ENCODE peak calls at places on chromosomes 16 and 17, in ten cellular contexts. B is fibroblast of mammary gland, X is lower leg skin, Z is cardiac fibroblast, G is Calu3, E is cardiac muscle cell, A is WTC11, H is AG10803, V is A549, L is body of pancreas. R is an unnamed sample.

GRCh38 chr17:79811036-79811887 is 14.4 kb upstream of the CBX8 start:
- DNase-seq in X (no peak), B (no peak), L (peak), Z (no peak), H (no peak), A (no peak), V (peak), G (peak), E (no peak), R (peak)

GRCh38 chr17:35286120-35286781 is 43.4 kb downstream of the SLFN5 start:
- DNase-seq in G (no peak), E (peak), V (no peak), A (no peak), Z (peak), X (no peak), B (no peak), L (no peak), H (no peak), R (peak)

GRCh38 chr16:87238371-87238715 is 78.8 kb downstream of the C16orf95 start:
- DNase-seq in L (no peak), G (no peak), A (no peak), H (no peak), V (no peak), B (no peak), X (no peak), Z (no peak), E (no peak), R (no peak)

GRCh38 chr17:28908640-28909098 is 5.8 kb upstream of the DHRS13 start:
- DNase-seq in V (no peak), L (no peak), A (no peak), E (peak), H (peak), Z (peak), G (no peak), B (peak), X (peak), R (no peak)

GRCh38 chr17:63082273-63082861 is 116.3 kb downstream of the TANC2 start:
- DNase-seq in Z (peak), B (peak), V (peak), A (no peak), H (peak), E (peak), G (no peak), L (no peak), X (no peak), R (peak)

GRCh38 chr17:385836-386144 is 33.2 kb upstream of the RPH3AL start:
- DNase-seq in L (no peak), X (no peak), A (no peak), H (no peak), G (no peak), V (no peak), Z (no peak), E (no peak), B (no peak), R (no peak)

GRCh38 chr17:10294162-10294561 is 78.6 kb downstream of the MYH13 start:
- DNase-seq in B (no peak), V (no peak), H (no peak), Z (no peak), G (no peak), E (no peak), A (no peak), L (no peak), X (no peak), R (no peak)

GRCh38 chr17:69588739-69589334 is 174.3 kb downstream of the MAP2K6 start:
- DNase-seq in X (no peak), Z (no peak), E (no peak), B (no peak), L (no peak), A (no peak), V (peak), G (no peak), H (peak), R (no peak)

GRCh38 chr17:16419074-16419928 is 3.9 kb downstream of the TRPV2 start:
- DNase-seq in B (peak), H (peak), Z (peak), G (peak), L (no peak), X (peak), A (no peak), E (peak), V (peak), R (no peak)

GRCh38 chr17:77325826-77326581 is 185.2 kb downstream of the SEC14L1 start:
- DNase-seq in V (no peak), B (peak), A (peak), E (no peak), L (no peak), X (peak), H (peak), G (no peak), Z (peak), R (no peak)

GRCh38 chr17:72605543-72605942 is 484.7 kb downstream of the SOX9 start:
- DNase-seq in B (no peak), V (no peak), E (no peak), G (no peak), H (no peak), A (no peak), X (no peak), L (no peak), Z (no peak), R (no peak)

GRCh38 chr16:8828541-8829165 is 31.0 kb downstream of the PMM2 start:
- DNase-seq in G (no peak), B (no peak), L (no peak), V (no peak), Z (no peak), E (no peak), H (no peak), X (no peak), A (no peak), R (no peak)

GRCh38 chr16:17447273-17447672 is 23.5 kb downstream of the XYLT1 start:
- DNase-seq in Z (no peak), B (no peak), E (no peak), X (no peak), A (no peak), G (no peak), V (no peak), L (no peak), H (no peak), R (no peak)

DNA sequence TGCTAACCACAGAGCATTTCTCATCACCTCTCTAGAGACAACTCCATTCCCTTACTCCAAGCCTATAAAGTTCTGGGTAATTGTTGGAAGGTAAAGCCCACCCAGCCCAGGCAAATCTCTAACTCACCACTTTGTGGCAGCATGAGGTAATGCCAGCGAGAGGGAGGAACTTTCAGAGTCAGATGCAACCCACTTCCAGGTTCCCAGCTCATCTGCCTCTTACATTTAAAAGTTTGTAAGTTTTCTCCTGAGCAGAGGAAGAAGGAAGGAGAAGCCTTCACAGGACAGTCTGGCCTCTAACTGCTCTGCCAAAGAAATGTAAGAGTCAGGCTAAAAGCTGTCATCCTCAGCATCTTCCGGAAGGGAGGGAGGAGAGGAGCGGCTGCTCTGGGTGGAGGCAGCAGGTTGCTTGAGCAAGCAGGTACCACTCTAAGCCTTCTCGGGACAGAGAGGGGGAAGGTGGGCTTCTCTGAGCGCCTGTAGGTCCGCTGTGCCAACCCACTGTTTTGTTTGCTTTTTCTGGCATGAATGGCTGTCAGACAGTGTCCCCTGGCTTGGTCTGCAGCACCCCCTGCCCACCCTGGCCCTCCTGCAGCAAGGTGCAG is 1.0 kb downstream of the ZNF319 start:
- DNase-seq in G (peak), Z (no peak), X (no peak), B (peak), A (no peak), H (peak), V (peak), E (no peak), L (no peak), R (no peak)
- TF ChIP-seq CTCF in G (no peak), Z (peak), X (no peak), B (no peak), A (no peak), H (peak), V (no peak), E (no peak), L (no peak), R (no peak)

GRCh38 chr17:1647802-1648581 is 1.7 kb downstream of the RILP start:
- DNase-seq in B (no peak), X (no peak), V (peak), E (peak), Z (peak), A (peak), H (peak), G (no peak), L (peak), R (no peak)
- TF ChIP-seq CTCF in B (peak), X (no peak), V (no peak), E (peak), Z (no peak), A (no peak), H (peak), G (no peak), L (no peak), R (peak)

GRCh38 chr17:80826346-80826954 is 165.2 kb upstream of the CHMP6 start:
- DNase-seq in V (no peak), Z (no peak), A (no peak), B (no peak), H (no peak), E (no peak), X (no peak), G (no peak), L (no peak), R (no peak)

GRCh38 chr17:80827646-80828643 is 163.7 kb upstream of the CHMP6 start:
- DNase-seq in V (peak), X (no peak), A (peak), H (no peak), G (no peak), E (no peak), Z (no peak), B (peak), L (no peak), R (no peak)

GRCh38 chr17:80825471-80826345 is 165.9 kb upstream of the CHMP6 start:
- DNase-seq in A (no peak), Z (no peak), L (no peak), E (no peak), X (no peak), G (no peak), B (no peak), V (no peak), H (no peak), R (no peak)

GRCh38 chr17:80829166-80829813 is 162.4 kb upstream of the CHMP6 start:
- DNase-seq in L (no peak), E (no peak), H (no peak), Z (no peak), A (no peak), V (no peak), B (no peak), G (no peak), X (no peak), R (no peak)

DNA sequence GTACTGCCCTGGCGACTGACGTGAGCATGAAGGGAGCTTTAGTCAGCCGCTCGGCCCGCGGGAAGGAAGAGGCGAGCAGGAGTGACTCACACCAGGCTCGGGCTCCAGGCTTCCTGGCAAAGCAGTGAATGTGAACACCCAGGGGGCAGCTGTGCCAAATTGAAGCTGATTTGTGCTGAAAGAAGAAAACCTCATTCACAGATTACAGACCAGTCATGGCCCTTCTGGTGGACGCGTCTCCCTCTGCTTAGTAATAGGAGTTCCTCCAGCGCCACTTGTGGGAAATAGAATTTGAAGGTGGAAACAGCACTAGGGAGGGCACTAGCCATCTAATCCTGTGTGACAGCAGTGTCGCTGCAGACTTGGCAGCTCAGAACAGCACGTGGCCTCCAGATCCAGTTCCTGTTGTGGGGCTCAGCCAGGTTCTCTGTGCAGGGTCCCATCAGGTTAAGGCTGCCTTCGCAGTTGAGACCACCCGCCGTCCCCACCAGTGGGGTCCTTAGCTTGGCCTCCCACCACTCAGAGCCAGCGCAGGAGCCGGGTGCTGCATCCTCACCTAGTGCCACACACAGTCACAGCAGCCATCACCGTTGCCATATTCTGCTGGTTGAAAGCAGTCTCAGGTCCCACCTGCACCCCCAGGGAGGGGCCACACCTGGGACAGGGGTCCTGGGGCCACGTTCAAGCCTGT is 164.5 kb upstream of the CHMP6 start:
- DNase-seq in G (no peak), L (no peak), X (peak), A (no peak), B (peak), V (peak), Z (peak), E (peak), H (peak), R (no peak)
- TF ChIP-seq CTCF in G (no peak), L (no peak), X (no peak), A (no peak), B (peak), V (no peak), Z (no peak), E (peak), H (peak), R (no peak)

GRCh38 chr17:74920306-74920620 is 2.8 kb downstream of the USH1G start:
- DNase-seq in H (no peak), Z (no peak), L (no peak), X (no peak), B (no peak), V (no peak), G (no peak), E (no peak), A (no peak), R (no peak)

GRCh38 chr17:74921045-74921681 is 1.9 kb downstream of the USH1G start:
- DNase-seq in L (no peak), E (no peak), H (no peak), V (no peak), X (no peak), G (no peak), A (no peak), B (no peak), Z (no peak), R (no peak)

GRCh38 chr17:74919440-74920305 is 3.4 kb downstream of the USH1G start:
- DNase-seq in L (peak), X (no peak), G (peak), H (peak), A (peak), B (peak), E (peak), Z (peak), V (peak), R (no peak)

GRCh38 chr17:74921769-74922168 is 1.3 kb downstream of the USH1G start:
- DNase-seq in B (no peak), H (no peak), G (no peak), E (no peak), Z (no peak), V (no peak), A (no peak), X (no peak), L (no peak), R (no peak)

DNA sequence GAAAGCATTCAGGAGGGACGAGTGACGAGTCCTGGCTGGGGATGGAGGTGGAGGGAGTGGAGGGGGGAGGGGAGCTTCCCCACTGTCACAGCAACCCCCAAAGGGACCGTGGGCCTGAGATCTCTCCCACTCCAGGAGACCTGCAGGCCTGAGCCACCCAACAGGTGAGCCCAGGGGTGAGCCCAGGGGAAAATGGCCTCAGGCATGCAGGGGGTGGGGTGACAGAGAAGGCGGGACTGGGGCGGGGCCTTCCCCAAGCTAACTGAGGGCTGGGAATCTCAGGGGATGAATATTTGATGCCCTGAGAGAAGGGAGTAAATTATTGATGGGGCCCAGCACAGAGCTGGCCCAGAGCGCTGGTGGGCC is 2.4 kb downstream of the USH1G start:
- DNase-seq in V (no peak), H (no peak), X (no peak), G (peak), E (no peak), B (no peak), L (no peak), Z (no peak), A (no peak), R (no peak)
- TF ChIP-seq CTCF in V (no peak), H (no peak), X (no peak), G (no peak), E (no peak), B (no peak), L (no peak), Z (no peak), A (no peak), R (no peak)

DNA sequence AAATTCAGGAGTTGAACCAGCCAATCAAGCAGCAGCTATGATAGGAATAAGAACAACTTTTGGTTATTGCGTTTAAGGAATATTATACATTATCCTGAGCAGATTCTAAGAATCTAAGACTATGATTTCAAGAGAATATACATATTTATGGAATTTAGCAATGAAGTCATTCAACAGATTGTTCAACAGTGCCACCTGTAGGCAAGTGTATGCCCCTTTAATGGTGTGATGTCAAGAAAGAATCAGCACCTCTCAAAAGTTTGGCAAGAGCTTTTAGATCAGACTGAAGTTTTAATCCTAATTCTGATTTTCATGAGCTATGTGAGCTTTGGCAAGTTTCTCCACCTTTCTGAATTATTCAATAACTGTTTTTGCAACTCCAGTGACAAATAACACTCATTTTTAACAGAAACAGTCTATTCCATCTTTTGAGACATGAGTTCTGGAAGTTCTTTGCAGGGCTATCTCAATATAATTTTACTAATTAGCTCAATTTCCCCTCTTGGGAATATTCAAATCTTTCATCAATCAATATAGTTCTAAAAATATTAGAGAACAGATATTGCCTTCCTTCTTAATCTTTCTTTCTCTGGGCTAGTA is 474.3 kb upstream of the TOM1L1 start:
- DNase-seq in Z (no peak), G (no peak), E (no peak), H (no peak), V (peak), X (no peak), L (no peak), A (no peak), B (peak), R (no peak)
- TF ChIP-seq CTCF in Z (no peak), G (no peak), E (no peak), H (no peak), V (peak), X (no peak), L (peak), A (no peak), B (peak), R (peak)

GRCh38 chr16:47873434-47873833 is 282.4 kb downstream of the ABCC12 start:
- DNase-seq in G (no peak), H (no peak), V (no peak), X (no peak), Z (no peak), A (peak), B (peak), E (no peak), L (no peak), R (no peak)
- TF ChIP-seq CTCF in G (peak), H (peak), V (no peak), X (no peak), Z (peak), A (peak), B (peak), E (peak), L (no peak), R (peak)

GRCh38 chr16:12961621-12962020 is 60.2 kb downstream of the SHISA9 start:
- DNase-seq in V (no peak), E (no peak), Z (no peak), A (no peak), H (no peak), G (no peak), L (no peak), B (no peak), X (no peak), R (no peak)
- TF ChIP-seq CTCF in V (no peak), E (no peak), Z (no peak), A (no peak), H (no peak), G (no peak), L (no peak), B (no peak), X (no peak), R (no peak)

GRCh38 chr16:27515874-27516353 is 33.8 kb downstream of the GTF3C1 start:
- DNase-seq in L (peak), G (peak), A (peak), B (peak), Z (peak), E (peak), H (no peak), X (no peak), V (peak), R (no peak)
- TF ChIP-seq CTCF in L (peak), G (peak), A (peak), B (peak), Z (peak), E (peak), H (peak), X (no peak), V (peak), R (peak)

GRCh38 chr17:75390982-75391381 is 14.5 kb downstream of the GRB2 start:
- DNase-seq in E (peak), G (no peak), B (peak), A (no peak), L (no peak), Z (peak), V (no peak), X (no peak), H (peak), R (no peak)

GRCh38 chr17:75396025-75396424 is 9.5 kb downstream of the GRB2 start:
- DNase-seq in A (no peak), X (no peak), E (no peak), B (no peak), L (no peak), H (no peak), V (no peak), Z (no peak), G (no peak), R (no peak)

GRCh38 chr17:75392559-75392958 is 12.9 kb downstream of the GRB2 start:
- DNase-seq in V (no peak), G (no peak), L (no peak), Z (no peak), A (no peak), B (no peak), H (no peak), X (no peak), E (no peak), R (no peak)

GRCh38 chr17:75394332-75394918 is 11.1 kb downstream of the GRB2 start:
- DNase-seq in L (no peak), V (peak), H (no peak), E (no peak), X (no peak), B (no peak), A (no peak), G (no peak), Z (no peak), R (no peak)

GRCh38 chr17:75393523-75394331 is 11.8 kb downstream of the GRB2 start:
- DNase-seq in L (peak), V (peak), A (peak), G (peak), B (peak), E (peak), Z (peak), H (peak), X (peak), R (peak)
- TF ChIP-seq CTCF in L (peak), V (no peak), A (no peak), G (no peak), B (peak), E (no peak), Z (peak), H (peak), X (no peak), R (no peak)